ENCODE peak calls at places on chromosomes 4 and X, in four cellular contexts. O is A549, J is BJ, W is RWPE1. Z is an unnamed sample.

GRCh38 chrX:19739683-19740082 is 147.7 kb downstream of the SH3KBP1 start:
- DNase-seq in O (peak), W (peak), J (peak), Z (peak)

GRCh38 chr4:8651661-8652180 is 59.2 kb downstream of the CPZ start:
- DNase-seq in W (no peak), O (no peak), J (no peak), Z (no peak)

GRCh38 chrX:48613502-48614160 is 16.3 kb downstream of the WDR13 start:
- DNase-seq in J (no peak), O (no peak), W (no peak), Z (no peak)

GRCh38 chr4:94365304-94365703 is 22.7 kb upstream of the HPGDS start:
- DNase-seq in W (no peak), O (no peak), J (no peak), Z (no peak)

GRCh38 chr4:53505947-53506346 is 85.3 kb downstream of the LNX1 start:
- DNase-seq in J (no peak), O (no peak), W (no peak), Z (no peak)

GRCh38 chrX:73964607-73965006 is 339.4 kb upstream of the ZCCHC13 start:
- DNase-seq in W (no peak), O (no peak), J (no peak), Z (no peak)

GRCh38 chrX:9465380-9466114 is 689 bp downstream of the TBL1X start:
- DNase-seq in J (no peak), O (no peak), W (no peak), Z (peak)

GRCh38 chr4:25051534-25051933 is 20.8 kb upstream of the LGI2 start:
- DNase-seq in O (no peak), W (no peak), J (no peak), Z (no peak)

GRCh38 chr4:1039493-1040343 is 28.3 kb downstream of the FGFRL1 start:
- DNase-seq in W (no peak), J (no peak), O (no peak), Z (no peak)

GRCh38 chr4:78545275-78546246 is 6.0 kb upstream of the ANXA3 start:
- DNase-seq in O (no peak), J (no peak), W (no peak), Z (no peak)

GRCh38 chr4:158796370-158797140 is 27.7 kb downstream of the FNIP2 start:
- DNase-seq in O (no peak), J (no peak), W (no peak), Z (no peak)

GRCh38 chrX:14027511-14028019 is 2.1 kb downstream of the GEMIN8 start:
- DNase-seq in J (no peak), O (peak), W (peak), Z (no peak)

GRCh38 chr4:87118826-87119225 is 101.6 kb downstream of the KLHL8 start:
- DNase-seq in W (no peak), O (peak), J (no peak), Z (no peak)

GRCh38 chrX:142040906-142041305 is 137.2 kb downstream of the MAGEC1 start:
- DNase-seq in O (no peak), J (no peak), W (no peak), Z (no peak)

GRCh38 chr4:86451560-86452322 is 91.9 kb upstream of the MAPK10 start:
- DNase-seq in O (peak), J (no peak), W (peak), Z (no peak)

GRCh38 chr4:88758264-88758663 is 60.6 kb upstream of the NAP1L5 start:
- DNase-seq in W (no peak), J (no peak), O (no peak), Z (no peak)

GRCh38 chrX:45935408-45935807 is 609.8 kb downstream of the ZNF674 start:
- DNase-seq in J (no peak), W (no peak), O (no peak), Z (no peak)

GRCh38 chr4:186307497-186307896 is 41.5 kb downstream of the F11 start:
- DNase-seq in O (no peak), W (no peak), J (no peak), Z (no peak)

GRCh38 chrX:128818690-128819089 is 704.6 kb downstream of the SMARCA1 start:
- DNase-seq in J (no peak), W (no peak), O (no peak), Z (no peak)

GRCh38 chrX:128816919-128817318 is 706.4 kb downstream of the SMARCA1 start:
- DNase-seq in J (no peak), W (no peak), O (no peak), Z (no peak)
- TF ChIP-seq CTCF in J (no peak), W (no peak), O (peak), Z (no peak)

GRCh38 chr4:46016306-46016705 is 107.5 kb downstream of the GABRG1 start:
- DNase-seq in W (no peak), O (no peak), J (no peak), Z (no peak)
- TF ChIP-seq CTCF in W (no peak), O (no peak), J (no peak), Z (no peak)

DNA sequence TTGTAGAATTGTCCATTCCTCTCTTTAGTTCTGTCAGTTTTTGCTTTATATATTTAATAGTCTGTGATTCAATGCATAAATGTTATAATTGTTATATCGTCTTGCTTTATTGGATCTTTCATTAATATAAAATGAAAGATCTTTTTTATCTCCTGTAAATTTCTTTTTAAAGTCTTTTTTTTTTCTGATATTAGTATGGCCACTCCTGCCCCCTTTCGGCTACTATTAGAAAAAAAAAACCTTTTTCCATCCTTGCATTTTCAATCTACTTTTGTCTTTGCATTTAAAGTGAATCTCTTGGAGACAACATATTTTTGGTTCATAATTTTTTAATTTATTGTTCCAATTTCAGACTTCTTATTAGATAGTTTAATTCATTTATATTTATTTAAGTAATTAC is 677.4 kb upstream of the NDST4 start:
- DNase-seq in W (no peak), O (no peak), J (no peak), Z (no peak)
- TF ChIP-seq CTCF in W (no peak), O (no peak), J (no peak), Z (no peak)

GRCh38 chrX:21708116-21708515 is 49.8 kb downstream of the SMPX start:
- DNase-seq in O (no peak), W (no peak), J (no peak), Z (no peak)
- TF ChIP-seq CTCF in O (no peak), W (no peak), J (no peak), Z (no peak)

GRCh38 chrX:56783450-56783831 is 54.4 kb downstream of the NBDY start:
- DNase-seq in J (no peak), O (no peak), W (no peak), Z (no peak)
- TF ChIP-seq CTCF in J (no peak), O (no peak), W (no peak), Z (no peak)

DNA sequence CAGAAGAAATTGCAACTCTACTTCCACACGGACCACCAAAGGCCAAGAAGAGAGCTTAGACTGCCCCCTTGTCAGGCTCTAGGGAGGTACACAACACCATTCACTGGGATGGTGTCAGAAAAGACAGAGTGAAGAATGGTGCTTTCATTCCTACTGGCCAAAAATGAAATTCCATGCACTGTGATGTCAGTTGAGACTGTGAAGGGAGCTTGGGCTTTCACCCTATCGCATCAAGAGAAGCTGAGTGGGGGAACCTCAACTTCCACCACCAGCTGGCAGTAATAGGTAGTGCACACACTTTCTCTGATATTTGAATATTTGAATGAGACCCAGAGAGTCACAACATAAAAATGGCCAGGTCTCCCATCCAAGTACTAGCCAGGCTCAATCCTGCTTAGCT is 65.9 kb downstream of the ZNF711 start:
- DNase-seq in W (no peak), O (peak), J (no peak), Z (no peak)
- TF ChIP-seq CTCF in W (no peak), O (no peak), J (no peak), Z (no peak)

DNA sequence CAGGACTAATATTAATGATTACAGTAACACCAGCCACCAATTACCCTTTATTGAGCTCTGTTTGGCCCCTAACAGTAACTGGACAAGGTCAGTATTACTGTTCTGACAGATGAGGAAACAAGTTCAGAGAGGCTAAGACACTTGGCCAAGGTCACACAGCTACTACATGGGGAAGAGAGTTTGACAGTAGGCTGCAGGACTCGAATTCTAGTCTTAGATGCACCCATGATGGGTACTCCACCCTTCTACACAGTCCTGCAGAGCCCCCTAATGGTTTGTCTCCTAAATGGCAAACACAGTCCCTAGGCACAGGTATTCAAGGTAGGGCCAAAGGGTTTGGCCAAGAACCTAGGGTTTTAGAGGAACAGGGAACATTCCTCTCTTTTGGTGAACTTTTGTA is 93.9 kb downstream of the NSUN7 start:
- DNase-seq in O (peak), W (no peak), J (no peak), Z (no peak)
- TF ChIP-seq CTCF in O (no peak), W (no peak), J (no peak), Z (no peak)

GRCh38 chr4:122224348-122224747 is 72.2 kb downstream of the BLTP1 start:
- DNase-seq in O (peak), J (no peak), W (peak), Z (no peak)
- TF ChIP-seq CTCF in O (no peak), J (peak), W (no peak), Z (no peak)

DNA sequence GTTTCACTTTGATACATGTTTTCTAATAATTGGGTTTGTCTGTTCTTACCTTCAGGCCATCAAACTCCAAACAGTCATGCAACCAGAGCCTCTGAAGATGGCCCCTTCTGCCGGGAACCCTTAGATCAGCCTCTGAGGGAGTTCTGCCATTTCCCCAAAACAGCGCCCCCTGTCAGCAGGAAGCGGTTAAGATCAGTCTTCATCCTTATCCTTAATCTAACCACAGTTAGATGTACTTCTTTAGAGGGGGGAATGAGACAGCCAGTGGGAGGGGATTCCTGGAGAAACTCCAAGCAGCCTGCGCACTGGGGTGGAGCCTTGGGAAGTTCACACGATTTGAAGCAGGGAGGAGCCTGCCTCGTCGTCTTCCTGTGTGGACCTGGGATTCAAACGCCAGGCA is 185.4 kb downstream of the INPP4B start:
- DNase-seq in J (no peak), W (no peak), O (no peak), Z (no peak)
- TF ChIP-seq CTCF in J (peak), W (no peak), O (no peak), Z (no peak)

GRCh38 chr4:106522839-106523238 is 154.3 kb upstream of the GIMD1 start:
- DNase-seq in O (peak), W (no peak), J (no peak), Z (no peak)
- TF ChIP-seq CTCF in O (peak), W (no peak), J (no peak), Z (no peak)

Z was measured in natural killer cell.